ENCODE peak calls at places on chromosomes 3 and 15, in five cellular contexts. Q is mesendoderm; I is activated gamma-delta T cell treated with Interleukin-2 at 50 U/mL for 16 hours; W is CD8-positive, alpha-beta memory T cell; D is Caki2. O is an unnamed sample.

GRCh38 chr3:193030276-193030675 is 112.6 kb upstream of the MB21D2 start:
- DNase-seq in W (no peak), I (no peak), Q (no peak), D (no peak), O (no peak)

GRCh38 chr3:186220886-186221285 is 112.0 kb upstream of the ETV5 start:
- DNase-seq in W (no peak), I (no peak), D (no peak), Q (peak; percentile 43), O (no peak)

GRCh38 chr3:184562875-184563568 is 1.4 kb downstream of the EPHB3 start:
- DNase-seq in D (no peak), I (no peak), Q (peak; percentile 34), W (no peak), O (peak; percentile 79)

GRCh38 chr15:60358935-60359672 is 38.7 kb downstream of the ANXA2 start:
- DNase-seq in Q (no peak), I (no peak), D (no peak), W (no peak), O (peak; percentile 56)

GRCh38 chr3:48952510-48953118 is 34.0 kb downstream of the ARIH2 start:
- DNase-seq in I (peak; percentile 41), Q (peak; percentile 74), D (peak; percentile 10), W (peak; percentile 65), O (peak; percentile 29)

GRCh38 chr3:36695769-36696137 is 68.6 kb downstream of the DCLK3 start:
- DNase-seq in I (no peak), D (no peak), W (no peak), Q (no peak), O (no peak)

GRCh38 chr15:36784098-36784670 is 204.8 kb downstream of the CDIN1 start:
- DNase-seq in W (no peak), I (no peak), Q (no peak), D (no peak), O (no peak)

GRCh38 chr3:140378571-140379340 is 299.1 kb upstream of the TRIM42 start:
- DNase-seq in D (no peak), Q (peak; percentile 3), I (no peak), W (no peak), O (no peak)

GRCh38 chr15:49225572-49226281 is 55.7 kb downstream of the GALK2 start:
- DNase-seq in D (peak; percentile 44), I (no peak), W (no peak), Q (peak; percentile 92), O (no peak)

GRCh38 chr3:36514171-36514570 is 133.9 kb downstream of the STAC start:
- DNase-seq in I (no peak), D (no peak), W (no peak), Q (no peak), O (no peak)

GRCh38 chr3:160986060-160986459 is 119.1 kb downstream of the B3GALNT1 start:
- DNase-seq in I (no peak), Q (no peak), W (no peak), D (no peak), O (no peak)

GRCh38 chr3:138344754-138345153 is 3.6 kb upstream of the MRAS start:
- DNase-seq in Q (no peak), I (no peak), D (no peak), W (no peak), O (no peak)

GRCh38 chr3:101249512-101249911 is 70.9 kb downstream of the IMPG2 start:
- DNase-seq in D (no peak), Q (no peak), I (no peak), W (no peak), O (no peak)

GRCh38 chr3:36077320-36077719 is 303.0 kb upstream of the STAC start:
- DNase-seq in Q (no peak), W (no peak), I (no peak), D (no peak), O (no peak)

GRCh38 chr3:157065201-157065600 is 94.7 kb downstream of the CCNL1 start:
- DNase-seq in I (no peak), W (no peak), D (no peak), Q (peak; percentile 54), O (no peak)

GRCh38 chr3:53256704-53257055 is 858 bp upstream of the TKT start:
- DNase-seq in Q (no peak), D (no peak), I (no peak), W (no peak), O (no peak)

GRCh38 chr15:63366451-63366850 is 15.2 kb downstream of the CA12 start:
- DNase-seq in W (no peak), I (no peak), D (no peak), Q (no peak), O (peak; percentile 86)

GRCh38 chr3:188421151-188421821 is 267.3 kb downstream of the LPP start:
- DNase-seq in D (no peak), I (no peak), W (no peak), Q (no peak), O (peak; percentile 66)

GRCh38 chr15:52261026-52261425 is 34.6 kb downstream of the MYO5C start:
- DNase-seq in I (no peak), D (no peak), Q (no peak), W (no peak), O (no peak)

GRCh38 chr15:87167055-87167454 is 1087.4 kb downstream of the AGBL1 start:
- DNase-seq in I (no peak), W (no peak), Q (no peak), D (no peak), O (no peak)

GRCh38 chr3:191721983-191722382 is 261.0 kb downstream of the PYDC2 start:
- DNase-seq in Q (no peak), D (no peak), I (no peak), W (no peak), O (no peak)

GRCh38 chr3:195031574-195032003 is 239.4 kb downstream of the XXYLT1 start:
- DNase-seq in I (no peak), Q (peak; percentile 61), W (no peak), D (no peak), O (peak; percentile 58)

GRCh38 chr3:4906107-4906621 is 73.1 kb upstream of the BHLHE40 start:
- DNase-seq in W (no peak), D (peak; percentile 83), Q (peak; percentile 55), I (no peak), O (peak; percentile 65)

GRCh38 chr3:177781686-177782161 is 584.4 kb upstream of the TBL1XR1 start:
- DNase-seq in Q (no peak), I (no peak), D (no peak), W (no peak), O (no peak)

GRCh38 chr3:5275529-5275928 is 88.0 kb downstream of the EDEM1 start:
- DNase-seq in D (no peak), I (no peak), W (no peak), Q (no peak), O (no peak)

GRCh38 chr15:39720721-39721611 is 61.7 kb downstream of the FSIP1 start:
- DNase-seq in W (no peak), Q (peak; percentile 51), D (no peak), I (no peak), O (peak; percentile 80)

GRCh38 chr15:101019351-101019750 is 100.2 kb downstream of the LRRK1 start:
- DNase-seq in D (no peak), I (no peak), W (no peak), Q (no peak), O (no peak)

GRCh38 chr15:58318517-58318916 is 113.3 kb upstream of the LIPC start:
- DNase-seq in D (no peak), W (no peak), Q (no peak), I (no peak), O (no peak)

GRCh38 chr15:63833246-63833696 is 477 bp downstream of the HERC1 start:
- DNase-seq in I (peak; percentile 15), W (peak; percentile 57), D (no peak), Q (peak; percentile 60), O (peak; percentile 84)

GRCh38 chr3:38643090-38643489 is 6.4 kb downstream of the SCN5A start:
- DNase-seq in Q (no peak), I (no peak), D (no peak), W (no peak), O (no peak)

GRCh38 chr3:71228156-71228885 is 355.2 kb downstream of the FOXP1 start:
- DNase-seq in I (no peak), D (no peak), Q (no peak), W (no peak), O (no peak)

GRCh38 chr3:127112796-127113570 is 79.9 kb upstream of the PRR23E start:
- DNase-seq in W (no peak), Q (no peak), I (no peak), D (no peak), O (no peak)

GRCh38 chr3:29156071-29156715 is 124.7 kb upstream of the RBMS3 start:
- DNase-seq in I (no peak), W (no peak), D (no peak), Q (peak; percentile 55), O (no peak)

GRCh38 chr3:4063916-4064592 is 239.1 kb upstream of the SETMAR start:
- DNase-seq in Q (peak; percentile 49), D (no peak), W (no peak), I (no peak), O (no peak)

GRCh38 chr3:17336291-17336690 is 406.1 kb downstream of the TBC1D5 start:
- DNase-seq in D (no peak), Q (no peak), I (no peak), W (no peak), O (no peak)

O was measured in osteoblast.